ENCODE peak calls at places on chromosome 13, in four cellular contexts. U is CD8-positive, alpha-beta T cell; F is heart right ventricle; Q is ascending aorta. V is an unnamed sample.

GRCh38 chr13:98476106-98476505 is 100.8 kb downstream of the STK24 start:
- DNase-seq in U (peak; percentile 64), F (no peak), Q (no peak), V (no peak)

GRCh38 chr13:62524498-62524897 is 1108.8 kb upstream of the PCDH20 start:
- DNase-seq in U (no peak), F (no peak), Q (no peak), V (no peak)

GRCh38 chr13:106302843-106303242 is 232.6 kb downstream of the EFNB2 start:
- DNase-seq in U (no peak), F (no peak), Q (no peak), V (no peak)

GRCh38 chr13:29507356-29507755 is 88.1 kb downstream of the SLC7A1 start:
- DNase-seq in U (no peak), F (no peak), Q (no peak), V (no peak)

GRCh38 chr13:97429681-97430081 is 4.3 kb upstream of the RAP2A start:
- DNase-seq in U (no peak), F (peak; percentile 5), Q (no peak), V (no peak)

GRCh38 chr13:95571941-95572340 is 19.4 kb downstream of the CLDN10 start:
- DNase-seq in U (no peak), F (no peak), Q (no peak), V (no peak)

GRCh38 chr13:23432589-23432988 is 913 bp downstream of the SACS start:
- DNase-seq in U (no peak), F (no peak), Q (no peak), V (no peak)

GRCh38 chr13:90416519-90416918 is 931.0 kb upstream of the MIR17HG start:
- DNase-seq in U (no peak), F (no peak), Q (no peak), V (no peak)

GRCh38 chr13:21053231-21053630 is 8.2 kb downstream of the LATS2 start:
- DNase-seq in U (no peak), F (no peak), Q (no peak), V (no peak)

GRCh38 chr13:111296417-111296816 is 24.0 kb upstream of the TEX29 start:
- DNase-seq in U (no peak), F (no peak), Q (no peak), V (no peak)

GRCh38 chr13:92158335-92158734 is 759.9 kb downstream of the GPC5 start:
- DNase-seq in U (no peak), F (no peak), Q (no peak), V (no peak)

GRCh38 chr13:50912851-50913250 is 3.3 kb downstream of the RNASEH2B start:
- DNase-seq in U (no peak), F (no peak), Q (no peak), V (no peak)

GRCh38 chr13:111662451-111662850 is 342.0 kb downstream of the TEX29 start:
- DNase-seq in U (no peak), F (no peak), Q (no peak), V (no peak)

GRCh38 chr13:114152831-114153371 is 20.5 kb upstream of the RASA3 start:
- DNase-seq in U (no peak), F (no peak), Q (no peak), V (peak; percentile 48)

GRCh38 chr13:21949818-21950429 is 279.1 kb downstream of the FGF9 start:
- DNase-seq in U (no peak), F (no peak), Q (no peak), V (no peak)

GRCh38 chr13:105147481-105147880 is 1388.0 kb downstream of the EFNB2 start:
- DNase-seq in U (no peak), F (no peak), Q (no peak), V (no peak)

GRCh38 chr13:92896842-92897241 is 329.8 kb upstream of the GPC6 start:
- DNase-seq in U (no peak), F (no peak), Q (no peak), V (no peak)

GRCh38 chr13:34114581-34114980 is 296.6 kb downstream of the RFC3 start:
- DNase-seq in U (no peak), F (no peak), Q (no peak), V (no peak)

GRCh38 chr13:45441633-45442032 is 23.1 kb upstream of the COG3 start:
- DNase-seq in U (no peak), F (no peak), Q (no peak), V (no peak)

GRCh38 chr13:85313761-85314503 is 485.3 kb downstream of the SLITRK6 start:
- DNase-seq in U (no peak), F (no peak), Q (no peak), V (no peak)

GRCh38 chr13:105410602-105411001 is 1124.9 kb downstream of the EFNB2 start:
- DNase-seq in U (no peak), F (peak; percentile 49), Q (no peak), V (no peak)

GRCh38 chr13:21230516-21230915 is 54.1 kb downstream of the MRPL57 start:
- DNase-seq in U (no peak), F (no peak), Q (no peak), V (no peak)

GRCh38 chr13:100648354-100648753 is 26.2 kb downstream of the TMTC4 start:
- DNase-seq in U (no peak), F (no peak), Q (no peak), V (no peak)

GRCh38 chr13:108227651-108228272 is 9.6 kb downstream of the ABHD13 start:
- DNase-seq in U (no peak), F (peak; percentile 24), Q (no peak), V (no peak)

GRCh38 chr13:110799246-110800236 is 86.0 kb downstream of the ING1 start:
- DNase-seq in U (no peak), F (peak; percentile 62), Q (no peak), V (no peak)

GRCh38 chr13:51047434-51048165 is 63.5 kb downstream of the C13orf42 start:
- DNase-seq in U (no peak), F (no peak), Q (no peak), V (no peak)

GRCh38 chr13:39779337-39780270 is 124.1 kb downstream of the COG6 start:
- DNase-seq in U (peak; percentile 77), F (no peak), Q (no peak), V (peak; percentile 17)

GRCh38 chr13:42497798-42498197 is 76.2 kb upstream of the TNFSF11 start:
- DNase-seq in U (no peak), F (no peak), Q (no peak), V (no peak)

GRCh38 chr13:27281420-27281819 is 10.8 kb downstream of the RASL11A start:
- DNase-seq in U (no peak), F (no peak), Q (no peak), V (peak; percentile 52)

GRCh38 chr13:24225062-24225461 is 64.5 kb downstream of the SPATA13 start:
- DNase-seq in U (no peak), F (no peak), Q (no peak), V (no peak)

GRCh38 chr13:108828053-108828806 is 198.8 kb downstream of the MYO16 start:
- DNase-seq in U (no peak), F (no peak), Q (no peak), V (no peak)

GRCh38 chr13:48000559-48001126 is 430 bp downstream of the SUCLA2 start:
- DNase-seq in U (peak; percentile 48), F (no peak), Q (no peak), V (no peak)

GRCh38 chr13:48001127-48001881 is at the start of gene SUCLA2:
- DNase-seq in U (peak; percentile 92), F (peak; percentile 89), Q (peak; percentile 38), V (peak; percentile 94)

GRCh38 chr13:47991859-47992258 is 9.2 kb downstream of the SUCLA2 start:
- DNase-seq in U (no peak), F (no peak), Q (no peak), V (no peak)

GRCh38 chr13:47999973-48000372 is 1.1 kb downstream of the SUCLA2 start:
- DNase-seq in U (no peak), F (no peak), Q (no peak), V (no peak)

DNA sequence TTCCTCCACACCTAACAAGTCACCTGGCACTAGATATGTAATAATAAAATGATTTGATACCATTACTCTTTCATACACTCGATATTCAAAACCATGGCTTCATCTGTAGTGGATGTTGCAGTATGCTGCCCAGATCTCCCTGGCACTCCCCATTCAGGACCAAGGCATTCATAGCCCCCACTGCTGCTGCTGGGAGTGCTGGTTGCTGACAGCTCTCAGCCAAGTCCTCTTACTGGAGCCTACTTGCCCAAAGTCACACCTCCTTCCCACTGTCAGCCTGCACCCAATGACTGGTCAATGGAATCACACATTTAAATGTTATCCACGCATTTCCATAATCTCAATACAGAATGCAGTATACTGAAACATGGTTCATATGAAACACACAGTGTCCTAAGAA is 3.7 kb downstream of the SUCLA2 start:
- DNase-seq in U (no peak), F (no peak), Q (no peak), V (no peak)
- H3K4me3 ChIP-seq in U (no peak overlapping the region), F (no peak overlapping the region), Q (no peak overlapping the region), V (no peak overlapping the region)

DNA sequence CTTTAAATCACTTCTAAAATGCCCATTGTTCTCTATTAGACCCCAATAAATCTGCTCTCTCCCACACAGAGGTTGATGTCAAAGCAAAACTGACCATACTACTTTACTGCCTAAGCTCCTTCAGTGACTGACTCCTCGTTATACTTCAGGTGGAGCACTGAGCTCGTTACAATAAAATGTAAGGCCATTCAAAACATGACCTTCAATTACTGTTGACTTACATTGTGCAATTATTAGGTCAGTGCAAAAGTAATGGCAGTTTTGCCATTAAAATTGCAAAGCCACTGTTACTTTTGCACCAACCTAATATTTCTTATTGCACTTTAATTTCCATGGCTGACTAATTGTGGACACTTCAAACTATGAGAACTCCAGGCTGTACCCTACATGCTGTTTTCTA is 314.9 kb downstream of the MZT1 start:
- DNase-seq in U (no peak), F (no peak), Q (no peak), V (no peak)
- H3K4me1 ChIP-seq in U (no peaks in the 10 kb centered on the region), F (no peaks in the 10 kb centered on the region), Q (no peaks in the 10 kb centered on the region), V (no peaks in the 10 kb centered on the region)

GRCh38 chr13:35475960-35476943 is at the start of gene MAB21L1:
- DNase-seq in U (no peak), F (no peak), Q (no peak), V (peak; percentile 6)
- H3K4me3 ChIP-seq in U (peak within 1 kb of the TSS; percentile 32), F (peak within 1 kb of the TSS; percentile 55), Q (peak within 1 kb of the TSS; percentile 53), V (no peak within 1 kb of the TSS)

DNA sequence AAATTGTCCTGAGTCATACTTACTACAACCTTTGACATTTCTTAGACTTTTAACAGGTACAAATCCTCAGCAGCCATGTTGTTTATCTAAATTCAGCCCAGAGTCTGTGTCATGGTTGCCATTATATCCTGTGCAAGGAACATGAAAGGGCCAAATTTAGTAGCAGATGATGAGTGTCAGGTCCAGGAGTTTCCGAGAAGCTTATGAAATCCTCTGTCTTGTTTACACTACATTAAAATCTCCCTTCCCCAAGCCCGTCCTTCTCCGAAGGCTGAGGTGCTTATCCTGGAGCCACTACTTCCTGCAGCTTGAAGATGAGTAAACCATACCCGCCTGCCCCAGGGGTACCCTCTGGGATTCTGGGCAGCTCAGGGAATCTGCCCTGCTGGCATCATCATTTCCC is 102.6 kb upstream of the SERP2 start:
- DNase-seq in U (no peak), F (no peak), Q (no peak), V (no peak)
- H3K4me1 ChIP-seq in U (peaks cover 21% of the 10 kb centered on the region), F (peaks cover 16% of the 10 kb centered on the region), Q (peaks cover 9% of the 10 kb centered on the region), V (peaks cover 3% of the 10 kb centered on the region)

GRCh38 chr13:75685239-75685697 is 49.1 kb downstream of the LMO7 start:
- DNase-seq in U (no peak), F (no peak), Q (no peak), V (no peak)
- H3K4me3 ChIP-seq in U (no peak overlapping the region), F (no peak overlapping the region), Q (no peak overlapping the region), V (no peak overlapping the region)

DNA sequence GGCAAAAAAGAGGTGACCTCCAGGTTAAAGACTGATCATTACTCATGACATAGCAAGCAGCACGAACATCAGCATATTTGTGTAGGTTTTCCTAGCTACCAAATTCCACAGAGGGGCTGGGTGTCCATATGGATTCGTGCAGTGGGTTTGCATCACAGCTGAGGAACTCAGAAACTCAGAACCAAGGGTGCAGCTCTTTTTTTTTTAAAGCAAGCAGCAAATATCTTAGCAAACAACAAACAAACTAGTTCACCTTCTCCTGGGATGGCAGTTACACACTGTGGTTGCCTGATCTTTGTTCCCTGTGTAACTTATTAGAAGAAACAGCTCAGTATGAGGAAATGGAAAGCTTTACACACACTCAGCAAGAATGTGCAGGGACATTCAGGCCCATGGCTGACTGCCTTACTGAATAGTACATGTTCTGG is 4.1 kb downstream of the NDFIP2 start:
- DNase-seq in U (no peak), F (no peak), Q (no peak), V (peak; percentile 30)
- H3K4me1 ChIP-seq in U (peaks cover 21% of the 10 kb centered on the region), F (peaks cover 14% of the 10 kb centered on the region), Q (peaks cover 2% of the 10 kb centered on the region), V (peaks cover 42% of the 10 kb centered on the region)